ENCODE peak calls at places on chromosomes 13 and 19, in nine cellular contexts. G is T-helper 1 cell; R is effector memory CD4-positive, alpha-beta T cell; C is endothelial cell; U is KG1; H is mesendoderm; M is brain pericyte; I is NB4; D is left lobe of liver. V is an unnamed sample.

GRCh38 chr13:84962849-84963248 is 836.4 kb downstream of the SLITRK6 start:
- DNase-seq in G (no peak), R (no peak), C (no peak), U (no peak), H (no peak), M (no peak), I (no peak), D (no peak), V (no peak)

GRCh38 chr19:54803410-54803809 is at the start of gene KIR2DL4:
- DNase-seq in G (no peak), R (no peak), C (no peak), U (no peak), H (no peak), M (no peak), I (peak), D (no peak), V (no peak)

GRCh38 chr19:55196803-55197202 is 12.5 kb downstream of the PTPRH start:
- DNase-seq in G (no peak), R (no peak), C (no peak), U (no peak), H (peak), M (no peak), I (peak), D (no peak), V (no peak)

GRCh38 chr13:87128006-87128405 is 543.2 kb upstream of the SLITRK5 start:
- DNase-seq in G (no peak), R (no peak), C (no peak), U (no peak), H (peak), M (no peak), I (peak), D (no peak), V (peak)

GRCh38 chr19:11458236-11458900 is 22.5 kb downstream of the ELAVL3 start:
- DNase-seq in G (no peak), R (no peak), C (no peak), U (no peak), H (no peak), M (no peak), I (no peak), D (no peak), V (no peak)

GRCh38 chr13:114248011-114248410 is 13.3 kb downstream of the CDC16 start:
- DNase-seq in G (no peak), R (no peak), C (no peak), U (no peak), H (no peak), M (no peak), I (no peak), D (no peak), V (no peak)

GRCh38 chr19:8401981-8402411 is 11.1 kb upstream of the MARCHF2 start:
- DNase-seq in G (no peak), R (no peak), C (no peak), U (no peak), H (no peak), M (no peak), I (no peak), D (no peak), V (no peak)

GRCh38 chr13:105202384-105202783 is 1333.1 kb downstream of the EFNB2 start:
- DNase-seq in G (no peak), R (no peak), C (no peak), U (peak), H (peak), M (no peak), I (peak), D (no peak), V (peak)

GRCh38 chr19:19427302-19427701 is 21.8 kb downstream of the GATAD2A start:
- DNase-seq in G (no peak), R (no peak), C (no peak), U (no peak), H (no peak), M (no peak), I (no peak), D (no peak), V (no peak)

GRCh38 chr13:76992548-76993001 is 694 bp downstream of the CLN5 start:
- DNase-seq in G (no peak), R (no peak), C (no peak), U (no peak), H (peak), M (no peak), I (peak), D (peak), V (peak)

V was measured in cardiac muscle cell.